ENCODE peak calls at places on chromosome 14, in four cellular contexts. K is Peyer's patch, H is cardiac fibroblast, C is RWPE1. X is an unnamed sample.

GRCh38 chr14:78324353-78324752 is 154.2 kb downstream of the NRXN3 start:
- DNase-seq in H (no peak), C (no peak), K (no peak), X (no peak)

GRCh38 chr14:68074765-68075381 is 255.3 kb downstream of the RAD51B start:
- DNase-seq in K (no peak), C (no peak), H (peak; percentile 10), X (no peak)

GRCh38 chr14:58641509-58641908 is 3.7 kb downstream of the DACT1 start:
- DNase-seq in K (no peak), C (no peak), H (no peak), X (no peak)

GRCh38 chr14:100559455-100559854 is 27.8 kb downstream of the BEGAIN start:
- DNase-seq in H (no peak), K (no peak), C (no peak), X (no peak)

GRCh38 chr14:80356413-80356812 is 145.1 kb upstream of the DIO2 start:
- DNase-seq in H (peak; percentile 44), C (no peak), K (no peak), X (no peak)

GRCh38 chr14:50971122-50971781 is 27.0 kb upstream of the PYGL start:
- DNase-seq in C (no peak), H (no peak), K (no peak), X (no peak)

GRCh38 chr14:26870722-26871121 is 272.9 kb upstream of the NOVA1 start:
- DNase-seq in C (no peak), K (no peak), H (no peak), X (no peak)

GRCh38 chr14:31391977-31392503 is 28.3 kb downstream of the HEATR5A start:
- DNase-seq in C (no peak), K (no peak), H (no peak), X (no peak)

GRCh38 chr14:61562321-61563161 is 132.8 kb upstream of the HIF1A start:
- DNase-seq in C (peak; percentile 97), H (peak; percentile 93), K (no peak), X (no peak)

GRCh38 chr14:69298131-69299071 is 38.4 kb downstream of the GALNT16 start:
- DNase-seq in C (no peak), H (no peak), K (no peak), X (no peak)

GRCh38 chr14:72644758-72645489 is 249.0 kb downstream of the DPF3 start:
- DNase-seq in H (no peak), K (no peak), C (no peak), X (no peak)

GRCh38 chr14:54760866-54761265 is 141.8 kb downstream of the GCH1 start:
- DNase-seq in C (no peak), K (no peak), H (no peak), X (no peak)

GRCh38 chr14:54761835-54762234 is 140.8 kb downstream of the GCH1 start:
- DNase-seq in K (no peak), H (no peak), C (no peak), X (no peak)

GRCh38 chr14:54762296-54762695 is 140.3 kb downstream of the GCH1 start:
- DNase-seq in K (no peak), H (peak; percentile 57), C (no peak), X (no peak)

GRCh38 chr14:54766276-54767138 is 136.1 kb downstream of the GCH1 start:
- DNase-seq in K (no peak), H (no peak), C (no peak), X (no peak)

DNA sequence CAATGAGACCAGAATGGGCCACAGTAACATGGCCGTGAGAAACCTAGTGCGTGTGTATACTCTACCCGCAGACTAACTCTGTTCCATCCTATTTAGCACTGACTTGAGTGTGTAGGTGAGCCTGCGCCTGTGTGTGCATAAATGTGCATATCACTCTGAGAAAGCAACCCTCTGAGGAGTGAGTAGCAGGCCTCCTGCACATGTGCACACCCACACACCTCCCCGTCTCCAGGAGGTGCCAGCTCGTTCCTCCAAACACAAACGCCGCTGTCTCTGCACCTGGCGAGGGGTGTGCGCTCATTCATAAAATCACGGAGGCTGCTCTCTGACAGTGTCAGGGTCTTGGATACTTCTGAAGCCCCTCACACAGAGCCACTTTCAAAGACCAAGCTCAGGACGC is 138.9 kb downstream of the GCH1 start:
- DNase-seq in H (no peak), K (no peak), C (no peak), X (no peak)
- TF ChIP-seq CTCF in H (no peak), K (no peak), C (no peak), X (no peak)

DNA sequence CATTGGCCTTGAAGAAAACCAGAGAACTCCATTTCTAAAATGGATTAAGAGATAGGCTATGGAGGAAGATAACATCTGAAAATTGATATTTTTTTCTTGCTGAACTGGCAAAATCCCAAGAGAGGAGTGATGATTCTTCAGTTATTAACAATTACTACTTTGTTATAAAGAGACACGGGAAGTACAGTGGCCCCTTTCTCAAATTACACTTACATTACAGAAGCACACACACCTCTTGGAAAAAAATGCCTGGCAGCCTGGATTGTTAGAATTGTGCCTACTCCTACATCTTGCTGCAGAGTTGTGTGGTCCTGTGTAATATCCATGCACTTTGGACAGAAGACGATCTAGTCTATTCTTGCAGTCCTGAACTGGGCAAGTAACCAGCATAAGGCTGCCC is 71.7 kb downstream of the TGFB3 start:
- DNase-seq in C (no peak), K (no peak), H (no peak), X (no peak)
- TF ChIP-seq CTCF in C (no peak), K (no peak), H (no peak), X (no peak)

DNA sequence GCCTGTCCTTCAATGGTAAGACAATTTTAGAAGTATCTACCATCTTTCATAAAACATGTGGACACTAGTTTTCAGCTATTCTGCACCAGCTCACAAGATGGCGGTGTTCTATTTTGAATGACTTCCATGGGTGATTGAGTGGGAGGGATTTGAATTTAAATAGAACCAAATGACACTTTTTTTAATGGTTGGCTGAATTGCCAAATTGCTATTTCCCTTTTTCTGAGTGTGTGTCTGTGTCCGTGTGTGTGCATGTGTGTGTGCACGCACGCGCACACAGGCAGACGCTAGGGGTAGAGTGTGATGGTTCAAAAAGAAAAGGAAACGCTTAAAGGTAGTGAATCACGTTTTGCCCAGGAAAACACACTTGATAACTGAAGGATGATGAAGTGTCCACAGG is 362.6 kb downstream of the DAD1 start:
- DNase-seq in K (no peak), H (no peak), C (peak; percentile 30), X (no peak)
- TF ChIP-seq CTCF in K (peak; percentile 34), H (no peak), C (no peak), X (no peak)

DNA sequence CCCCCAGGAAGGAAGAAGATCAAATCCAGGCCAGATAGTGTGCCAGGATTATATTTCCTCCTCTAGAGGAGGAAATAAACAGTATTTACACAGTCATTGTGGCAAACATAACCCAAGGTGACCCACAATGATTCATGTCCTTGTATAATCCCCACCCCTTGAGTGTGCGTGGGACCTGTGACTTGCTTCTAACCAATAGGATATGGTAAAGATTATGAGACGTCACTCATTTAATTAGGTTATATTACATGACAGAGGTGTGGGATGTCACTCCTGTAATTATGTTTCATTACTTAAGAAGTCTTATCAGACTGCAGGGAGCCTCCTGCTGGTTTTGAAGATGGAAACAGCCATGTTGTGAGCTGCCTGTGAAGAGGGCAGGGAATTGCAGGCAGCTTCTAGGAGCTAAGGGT is 12.2 kb upstream of the CATSPERB start:
- DNase-seq in H (no peak), K (no peak), C (no peak), X (no peak)
- TF ChIP-seq CTCF in H (no peak), K (no peak), C (no peak), X (no peak)

GRCh38 chr14:92676031-92676430 is 72.4 kb downstream of the LGMN start:
- DNase-seq in C (no peak), H (no peak), K (no peak), X (no peak)

GRCh38 chr14:92677087-92677668 is 71.2 kb downstream of the LGMN start:
- DNase-seq in C (no peak), K (no peak), H (no peak), X (peak; percentile 70)

GRCh38 chr14:92675421-92675820 is 73.0 kb downstream of the LGMN start:
- DNase-seq in C (no peak), H (no peak), K (no peak), X (no peak)

GRCh38 chr14:92677955-92678354 is 70.5 kb downstream of the LGMN start:
- DNase-seq in K (no peak), C (no peak), H (no peak), X (no peak)

GRCh38 chr14:92676448-92677086 is 71.9 kb downstream of the LGMN start:
- DNase-seq in K (no peak), C (no peak), H (no peak), X (no peak)
- TF ChIP-seq CTCF in K (no peak), C (no peak), H (no peak), X (no peak)

GRCh38 chr14:105450123-105450505 is 24.5 kb upstream of the CRIP2 start:
- DNase-seq in K (no peak), H (no peak), C (no peak), X (no peak)

GRCh38 chr14:105447651-105448640 is 26.7 kb upstream of the CRIP2 start:
- DNase-seq in H (no peak), C (no peak), K (no peak), X (no peak)

GRCh38 chr14:105446971-105447370 is 27.3 kb downstream of the MTA1 start:
- DNase-seq in H (no peak), C (no peak), K (no peak), X (no peak)

GRCh38 chr14:105449276-105450122 is 25.1 kb upstream of the CRIP2 start:
- DNase-seq in K (no peak), C (no peak), H (no peak), X (no peak)

DNA sequence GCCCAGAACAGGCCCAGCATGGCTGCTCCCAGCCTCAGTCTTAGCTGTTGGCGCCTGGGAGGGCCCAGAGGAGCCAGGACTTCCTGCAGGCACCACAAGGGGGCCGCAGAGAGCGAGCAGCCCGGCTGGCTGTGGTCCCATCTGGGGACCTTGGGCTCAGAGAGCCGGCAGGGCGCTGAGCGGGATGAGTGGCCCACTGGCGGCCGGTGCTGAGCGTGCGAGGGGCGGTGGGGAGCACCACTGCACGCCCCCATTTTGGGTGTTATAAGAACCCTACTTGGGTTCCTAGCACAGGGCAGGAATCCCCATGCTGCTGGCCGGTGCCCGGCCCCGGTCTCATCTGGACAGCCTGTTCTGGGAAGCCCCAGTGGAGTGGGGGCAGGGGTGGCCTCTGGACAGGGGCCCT is 25.9 kb upstream of the CRIP2 start:
- DNase-seq in C (peak; percentile 45), H (peak; percentile 70), K (peak; percentile 81), X (peak; percentile 63)
- TF ChIP-seq CTCF in C (peak; percentile 86), H (peak; percentile 91), K (peak; percentile 80), X (peak; percentile 20)

DNA sequence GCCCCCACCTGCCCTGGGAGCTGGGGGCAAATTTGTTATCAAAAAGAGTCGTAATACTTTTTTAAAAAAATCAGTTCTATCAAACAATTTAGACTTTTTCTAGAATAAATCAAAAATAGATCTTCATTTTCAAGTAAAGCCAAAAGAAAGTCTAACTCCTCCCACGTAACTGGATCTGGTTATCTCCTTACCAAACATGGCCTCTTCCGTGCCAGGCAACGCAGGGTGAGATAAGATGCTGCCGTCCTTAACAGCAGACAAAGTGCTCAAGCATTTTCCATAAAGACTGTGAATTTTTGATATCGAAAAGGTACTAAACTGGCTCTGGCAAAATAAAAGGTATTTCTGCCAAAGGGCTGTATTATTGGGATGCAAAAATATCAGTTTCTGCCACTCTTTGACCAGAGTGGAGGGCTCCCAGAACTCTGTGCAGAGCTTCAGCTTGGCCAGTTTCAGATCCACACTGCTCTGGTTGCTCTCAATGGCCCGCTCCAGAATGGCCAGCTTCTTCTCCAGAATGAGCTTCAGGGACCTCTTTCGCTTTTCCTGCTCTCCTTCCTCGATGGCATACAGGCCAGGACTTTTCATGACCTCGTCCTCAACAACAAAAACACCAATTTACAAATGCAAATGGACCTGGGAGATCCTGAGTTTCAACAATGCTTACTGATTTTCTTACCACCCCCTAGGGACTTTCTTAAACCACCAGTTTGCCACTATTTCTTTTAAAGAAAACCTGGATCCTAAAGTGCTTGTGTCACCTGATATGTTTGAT is 29.0 kb downstream of the NRDE2 start:
- DNase-seq in K (no peak), H (peak; percentile 14), C (no peak), X (no peak)
- TF ChIP-seq CTCF in K (no peak), H (no peak), C (no peak), X (no peak)